ENCODE peak calls at places on chromosomes 16 and 17, in nine cellular contexts. One of them, this sample, is unnamed.

GRCh38 chr16:31322500-31322899 is 32.5 kb upstream of the ITGAX start:
- DNase-seq in left cardiac atrium: no peak
- DNase-seq in psoas muscle: no peak
- DNase-seq in anterior cingulate cortex: no peak
- DNase-seq in sigmoid colon: no peak
- DNase-seq in caudate nucleus: no peak
- DNase-seq in NCI-H345: no peak
- DNase-seq in amniotic stem cell: no peak
- DNase-seq in NCI-H1436: no peak
- DNase-seq in this sample: no peak

GRCh38 chr16:55044366-55044975 is 113.8 kb downstream of the IRX5 start:
- DNase-seq in left cardiac atrium: no peak
- DNase-seq in psoas muscle: no peak
- DNase-seq in anterior cingulate cortex: no peak
- DNase-seq in sigmoid colon: peak
- DNase-seq in caudate nucleus: no peak
- DNase-seq in NCI-H345: no peak
- DNase-seq in amniotic stem cell: no peak
- DNase-seq in NCI-H1436: no peak
- DNase-seq in this sample: no peak

GRCh38 chr17:68566145-68566738 is 34.9 kb downstream of the FAM20A start:
- DNase-seq in left cardiac atrium: no peak
- DNase-seq in psoas muscle: no peak
- DNase-seq in anterior cingulate cortex: no peak
- DNase-seq in sigmoid colon: no peak
- DNase-seq in caudate nucleus: no peak
- DNase-seq in NCI-H345: no peak
- DNase-seq in amniotic stem cell: no peak
- DNase-seq in NCI-H1436: no peak
- DNase-seq in this sample: no peak

GRCh38 chr16:70675851-70676513 is 9.9 kb downstream of the MTSS2 start:
- DNase-seq in left cardiac atrium: peak
- DNase-seq in psoas muscle: peak
- DNase-seq in anterior cingulate cortex: no peak
- DNase-seq in sigmoid colon: peak
- DNase-seq in caudate nucleus: no peak
- DNase-seq in NCI-H345: no peak
- DNase-seq in amniotic stem cell: no peak
- DNase-seq in NCI-H1436: no peak
- DNase-seq in this sample: no peak

GRCh38 chr16:85347213-85347591 is 234.9 kb upstream of the CIBAR2 start:
- DNase-seq in left cardiac atrium: no peak
- DNase-seq in psoas muscle: no peak
- DNase-seq in anterior cingulate cortex: peak
- DNase-seq in sigmoid colon: no peak
- DNase-seq in caudate nucleus: no peak
- DNase-seq in NCI-H345: no peak
- DNase-seq in amniotic stem cell: no peak
- DNase-seq in NCI-H1436: no peak
- DNase-seq in this sample: peak

GRCh38 chr17:7862692-7863437 is 5.1 kb downstream of the CYB5D1 start:
- DNase-seq in left cardiac atrium: peak
- DNase-seq in psoas muscle: no peak
- DNase-seq in anterior cingulate cortex: no peak
- DNase-seq in sigmoid colon: peak
- DNase-seq in caudate nucleus: no peak
- DNase-seq in NCI-H345: peak
- DNase-seq in amniotic stem cell: no peak
- DNase-seq in NCI-H1436: peak
- DNase-seq in this sample: peak

GRCh38 chr17:1724869-1725641 is 551 bp downstream of the WDR81 start:
- DNase-seq in left cardiac atrium: no peak
- DNase-seq in psoas muscle: peak
- DNase-seq in anterior cingulate cortex: peak
- DNase-seq in sigmoid colon: no peak
- DNase-seq in caudate nucleus: no peak
- DNase-seq in NCI-H345: peak
- DNase-seq in amniotic stem cell: no peak
- DNase-seq in NCI-H1436: no peak
- DNase-seq in this sample: no peak

GRCh38 chr17:67116045-67116575 is 71.8 kb downstream of the CACNG1 start:
- DNase-seq in left cardiac atrium: no peak
- DNase-seq in psoas muscle: no peak
- DNase-seq in anterior cingulate cortex: no peak
- DNase-seq in sigmoid colon: no peak
- DNase-seq in caudate nucleus: no peak
- DNase-seq in NCI-H345: no peak
- DNase-seq in amniotic stem cell: no peak
- DNase-seq in NCI-H1436: no peak
- DNase-seq in this sample: no peak

GRCh38 chr16:87212026-87212425 is 105.2 kb downstream of the C16orf95 start:
- DNase-seq in left cardiac atrium: no peak
- DNase-seq in psoas muscle: no peak
- DNase-seq in anterior cingulate cortex: no peak
- DNase-seq in sigmoid colon: no peak
- DNase-seq in caudate nucleus: no peak
- DNase-seq in NCI-H345: no peak
- DNase-seq in amniotic stem cell: no peak
- DNase-seq in NCI-H1436: no peak
- DNase-seq in this sample: no peak

GRCh38 chr16:67397812-67398545 is 4.7 kb upstream of the TPPP3 start:
- DNase-seq in left cardiac atrium: no peak
- DNase-seq in psoas muscle: peak
- DNase-seq in anterior cingulate cortex: no peak
- DNase-seq in sigmoid colon: no peak
- DNase-seq in caudate nucleus: no peak
- DNase-seq in NCI-H345: no peak
- DNase-seq in amniotic stem cell: no peak
- DNase-seq in NCI-H1436: no peak
- DNase-seq in this sample: no peak

GRCh38 chr16:53022374-53022773 is 30.3 kb downstream of the CHD9NB start:
- DNase-seq in left cardiac atrium: no peak
- DNase-seq in psoas muscle: no peak
- DNase-seq in anterior cingulate cortex: no peak
- DNase-seq in sigmoid colon: no peak
- DNase-seq in caudate nucleus: no peak
- DNase-seq in NCI-H345: peak
- DNase-seq in amniotic stem cell: peak
- DNase-seq in NCI-H1436: peak
- DNase-seq in this sample: peak

GRCh38 chr16:35751191-35751941 is 2292.0 kb downstream of the TP53TG3F start:
- DNase-seq in left cardiac atrium: peak
- DNase-seq in psoas muscle: no peak
- DNase-seq in anterior cingulate cortex: no peak
- DNase-seq in sigmoid colon: peak
- DNase-seq in caudate nucleus: no peak
- DNase-seq in NCI-H345: no peak
- DNase-seq in amniotic stem cell: no peak
- DNase-seq in NCI-H1436: no peak
- DNase-seq in this sample: no peak

GRCh38 chr17:57355090-57355859 is 99.0 kb downstream of the MSI2 start:
- DNase-seq in left cardiac atrium: no peak
- DNase-seq in psoas muscle: no peak
- DNase-seq in anterior cingulate cortex: no peak
- DNase-seq in sigmoid colon: no peak
- DNase-seq in caudate nucleus: no peak
- DNase-seq in NCI-H345: no peak
- DNase-seq in amniotic stem cell: no peak
- DNase-seq in NCI-H1436: no peak
- DNase-seq in this sample: no peak

GRCh38 chr17:60640503-60640902 is 37.1 kb upstream of the BCAS3 start:
- DNase-seq in left cardiac atrium: no peak
- DNase-seq in psoas muscle: no peak
- DNase-seq in anterior cingulate cortex: no peak
- DNase-seq in sigmoid colon: no peak
- DNase-seq in caudate nucleus: no peak
- DNase-seq in NCI-H345: no peak
- DNase-seq in amniotic stem cell: no peak
- DNase-seq in NCI-H1436: no peak
- DNase-seq in this sample: peak

GRCh38 chr16:69084301-69084700 is 21.2 kb upstream of the HAS3 start:
- DNase-seq in left cardiac atrium: no peak
- DNase-seq in psoas muscle: no peak
- DNase-seq in anterior cingulate cortex: no peak
- DNase-seq in sigmoid colon: no peak
- DNase-seq in caudate nucleus: no peak
- DNase-seq in NCI-H345: no peak
- DNase-seq in amniotic stem cell: no peak
- DNase-seq in NCI-H1436: no peak
- DNase-seq in this sample: no peak

GRCh38 chr16:19882186-19882585 is 2.5 kb downstream of the GPRC5B start:
- DNase-seq in left cardiac atrium: no peak
- DNase-seq in psoas muscle: no peak
- DNase-seq in anterior cingulate cortex: peak
- DNase-seq in sigmoid colon: no peak
- DNase-seq in caudate nucleus: peak
- DNase-seq in NCI-H345: no peak
- DNase-seq in amniotic stem cell: no peak
- DNase-seq in NCI-H1436: no peak
- DNase-seq in this sample: no peak

GRCh38 chr17:63258785-63259184 is 187.3 kb downstream of the CYB561 start:
- DNase-seq in left cardiac atrium: no peak
- DNase-seq in psoas muscle: no peak
- DNase-seq in anterior cingulate cortex: no peak
- DNase-seq in sigmoid colon: no peak
- DNase-seq in caudate nucleus: no peak
- DNase-seq in NCI-H345: no peak
- DNase-seq in amniotic stem cell: no peak
- DNase-seq in NCI-H1436: no peak
- DNase-seq in this sample: no peak

GRCh38 chr16:85390511-85391174 is 222.5 kb upstream of the GSE1 start:
- DNase-seq in left cardiac atrium: peak
- DNase-seq in psoas muscle: peak
- DNase-seq in anterior cingulate cortex: no peak
- DNase-seq in sigmoid colon: peak
- DNase-seq in caudate nucleus: no peak
- DNase-seq in NCI-H345: peak
- DNase-seq in amniotic stem cell: no peak
- DNase-seq in NCI-H1436: peak
- DNase-seq in this sample: peak

GRCh38 chr17:16438557-16439302 is 23.4 kb downstream of the TRPV2 start:
- DNase-seq in left cardiac atrium: peak
- DNase-seq in psoas muscle: peak
- DNase-seq in anterior cingulate cortex: peak
- DNase-seq in sigmoid colon: peak
- DNase-seq in caudate nucleus: peak
- DNase-seq in NCI-H345: peak
- DNase-seq in amniotic stem cell: peak
- DNase-seq in NCI-H1436: peak
- DNase-seq in this sample: peak

This sample was measured in MCF 10A.